ENCODE peak calls at places on chromosome 1, in four cellular contexts. One of them, this sample, is unnamed.
A peak's percentile ranks its signal among the peaks of the same experiment; 100 is the strongest.

GRCh38 chr1:27952147-27952546 is 7.6 kb upstream of the XKR8 start:
- DNase-seq in retinal pigment epithelial cell: no peak
- DNase-seq in H1: no peak
- DNase-seq in Kasumi-1: no peak
- DNase-seq in this sample: no peak

GRCh38 chr1:220768127-220768601 is 18.5 kb upstream of the MTARC1 start:
- DNase-seq in H1: no peak
- DNase-seq in retinal pigment epithelial cell: no peak
- DNase-seq in Kasumi-1: no peak
- DNase-seq in this sample: no peak

GRCh38 chr1:193069748-193070394 is 10.5 kb downstream of the RO60 start:
- DNase-seq in H1: no peak
- DNase-seq in retinal pigment epithelial cell: no peak
- DNase-seq in Kasumi-1: peak; percentile 39
- DNase-seq in this sample: no peak

GRCh38 chr1:18560692-18561091 is 70.0 kb upstream of the PAX7 start:
- DNase-seq in H1: no peak
- DNase-seq in retinal pigment epithelial cell: no peak
- DNase-seq in Kasumi-1: no peak
- DNase-seq in this sample: no peak

GRCh38 chr1:156811171-156811570 is 5.5 kb downstream of the SH2D2A start:
- DNase-seq in retinal pigment epithelial cell: no peak
- DNase-seq in H1: no peak
- DNase-seq in Kasumi-1: no peak
- DNase-seq in this sample: no peak

GRCh38 chr1:37237948-37238347 is 203.6 kb upstream of the GRIK3 start:
- DNase-seq in retinal pigment epithelial cell: no peak
- DNase-seq in Kasumi-1: no peak
- DNase-seq in H1: no peak
- DNase-seq in this sample: no peak

GRCh38 chr1:205012416-205013140 is 30.4 kb upstream of the CNTN2 start:
- DNase-seq in Kasumi-1: no peak
- DNase-seq in H1: no peak
- DNase-seq in retinal pigment epithelial cell: no peak
- DNase-seq in this sample: no peak

GRCh38 chr1:182598296-182598695 is 5.9 kb downstream of the RGS16 start:
- DNase-seq in retinal pigment epithelial cell: no peak
- DNase-seq in Kasumi-1: no peak
- DNase-seq in H1: no peak
- DNase-seq in this sample: no peak

GRCh38 chr1:178055779-178056471 is 38.0 kb upstream of the RASAL2 start:
- DNase-seq in H1: no peak
- DNase-seq in retinal pigment epithelial cell: no peak
- DNase-seq in Kasumi-1: peak; percentile 66
- DNase-seq in this sample: no peak

GRCh38 chr1:33364578-33364945 is 43.7 kb upstream of the A3GALT2 start:
- DNase-seq in Kasumi-1: no peak
- DNase-seq in H1: no peak
- DNase-seq in retinal pigment epithelial cell: no peak
- DNase-seq in this sample: no peak

GRCh38 chr1:230112131-230112701 is 45.2 kb downstream of the GALNT2 start:
- DNase-seq in H1: no peak
- DNase-seq in Kasumi-1: peak; percentile 77
- DNase-seq in retinal pigment epithelial cell: no peak
- DNase-seq in this sample: no peak

GRCh38 chr1:25220666-25221065 is 11.6 kb downstream of the SYF2 start:
- DNase-seq in H1: no peak
- DNase-seq in retinal pigment epithelial cell: no peak
- DNase-seq in Kasumi-1: no peak
- DNase-seq in this sample: no peak

GRCh38 chr1:197806718-197807117 is 31.4 kb upstream of the DENND1B start:
- DNase-seq in Kasumi-1: no peak
- DNase-seq in H1: no peak
- DNase-seq in retinal pigment epithelial cell: no peak
- DNase-seq in this sample: no peak

GRCh38 chr1:117284408-117285215 is 73.9 kb upstream of the VTCN1 start:
- DNase-seq in retinal pigment epithelial cell: peak; percentile 47
- DNase-seq in H1: no peak
- DNase-seq in Kasumi-1: peak; percentile 80
- DNase-seq in this sample: no peak

GRCh38 chr1:9849691-9850441 is 26.1 kb upstream of the CLSTN1 start:
- DNase-seq in Kasumi-1: no peak
- DNase-seq in retinal pigment epithelial cell: no peak
- DNase-seq in H1: no peak
- DNase-seq in this sample: no peak

GRCh38 chr1:966603-967295 is 467 bp downstream of the PLEKHN1 start:
- DNase-seq in retinal pigment epithelial cell: no peak
- DNase-seq in Kasumi-1: peak; percentile 31
- DNase-seq in H1: no peak
- DNase-seq in this sample: no peak

GRCh38 chr1:195173753-195174152 is 1434.5 kb downstream of the KCNT2 start:
- DNase-seq in H1: no peak
- DNase-seq in retinal pigment epithelial cell: no peak
- DNase-seq in Kasumi-1: no peak
- DNase-seq in this sample: no peak

This sample was measured in mesothelial cell of epicardium.